ENCODE peak calls at places on chromosomes 16 and 17, in five cellular contexts. B, S, I, Y and J are unnamed samples.

GRCh38 chr17:81810892-81811704 is 7.1 kb downstream of the GCGR start:
- DNase-seq in Y (no peak), I (peak), S (no peak), B (no peak), J (no peak)

GRCh38 chr17:17782425-17783120 is 54.2 kb downstream of the SREBF1 start:
- DNase-seq in B (no peak), S (no peak), Y (peak), I (peak), J (no peak)

GRCh38 chr16:55392701-55393100 is 68.7 kb downstream of the IRX6 start:
- DNase-seq in S (no peak), B (no peak), Y (no peak), I (no peak), J (no peak)

GRCh38 chr16:71732587-71732986 is 8.1 kb upstream of the PHLPP2 start:
- DNase-seq in I (no peak), S (no peak), Y (no peak), B (no peak), J (no peak)

GRCh38 chr16:46573008-46573833 is 48.0 kb downstream of the SHCBP1 start:
- DNase-seq in S (peak), B (peak), Y (peak), I (no peak), J (no peak)

GRCh38 chr17:54426287-54426886 is 474.3 kb upstream of the TOM1L1 start:
- DNase-seq in I (peak), Y (no peak), S (peak), B (no peak), J (no peak)

GRCh38 chr16:3089717-3090592 is 9.1 kb downstream of the ZSCAN10 start:
- DNase-seq in B (no peak), Y (no peak), S (no peak), I (peak), J (no peak)

GRCh38 chr17:3951003-3951402 is 13.2 kb downstream of the ATP2A3 start:
- DNase-seq in S (no peak), B (no peak), Y (no peak), I (no peak), J (no peak)

GRCh38 chr17:28968914-28969295 is 17.6 kb upstream of the PHF12 start:
- DNase-seq in I (no peak), B (no peak), S (no peak), Y (no peak), J (no peak)

GRCh38 chr17:63555475-63556156 is 5.3 kb downstream of the DCAF7 start:
- DNase-seq in Y (no peak), I (no peak), B (no peak), S (no peak), J (no peak)

GRCh38 chr17:49315551-49315951 is 46.5 kb downstream of the ZNF652 start:
- DNase-seq in S (peak), Y (peak), I (peak), B (peak), J (peak)

GRCh38 chr17:57523926-57524634 is 221.0 kb downstream of the CCDC182 start:
- DNase-seq in B (peak), I (no peak), S (no peak), Y (no peak), J (no peak)

GRCh38 chr16:82295306-82296201 is 125.5 kb upstream of the MPHOSPH6 start:
- DNase-seq in Y (no peak), S (no peak), B (no peak), I (no peak), J (no peak)

GRCh38 chr16:14629612-14629918 is 495 bp downstream of the PARN start:
- DNase-seq in S (no peak), I (no peak), Y (no peak), B (no peak), J (no peak)

GRCh38 chr17:47690121-47690520 is 3.8 kb upstream of the TBKBP1 start:
- DNase-seq in I (peak), Y (no peak), S (no peak), B (no peak), J (no peak)

GRCh38 chr17:49581645-49581992 is 5.9 kb downstream of the NXPH3 start:
- DNase-seq in S (no peak), B (no peak), I (peak), Y (no peak), J (no peak)

GRCh38 chr17:4900231-4901107 is 1.1 kb downstream of the C17orf107 start:
- DNase-seq in Y (peak), I (peak), B (no peak), S (no peak), J (peak)

GRCh38 chr16:64138621-64139020 is 983.2 kb downstream of the CDH11 start:
- DNase-seq in Y (no peak), B (no peak), S (no peak), I (no peak), J (no peak)

GRCh38 chr17:10789694-10790271 is 14.1 kb downstream of the TMEM238L start:
- DNase-seq in I (no peak), Y (no peak), B (no peak), S (no peak), J (no peak)

GRCh38 chr16:30934827-30935557 is 11.6 kb downstream of the FBXL19 start:
- DNase-seq in B (peak), Y (peak), I (peak), S (no peak), J (peak)

GRCh38 chr17:58189436-58190146 is 2.9 kb upstream of the EPX start:
- DNase-seq in B (peak), I (no peak), Y (no peak), S (no peak), J (no peak)

GRCh38 chr16:86911311-86911999 is 333.1 kb downstream of the FOXL1 start:
- DNase-seq in S (no peak), I (no peak), Y (no peak), B (no peak), J (no peak)